ENCODE peak calls at places on chromosome 6, in ten cellular contexts. K is pancreas, R is breast epithelium, S is mammary epithelial cell, X is tibial artery, I is brain microvascular endothelial cell, U is astrocyte, F is Panc1, H is body of pancreas, O is cardiac muscle cell. M is an unnamed sample.

GRCh38 chr6:48486876-48487275 is 375.9 kb upstream of the PTCHD4 start:
- DNase-seq in I (no peak), R (no peak), O (no peak), S (no peak), U (no peak), F (no peak), X (no peak), H (no peak), K (no peak), M (no peak)

GRCh38 chr6:108762394-108762793 is 85.8 kb upstream of the ARMC2 start:
- DNase-seq in O (no peak), H (no peak), K (peak; percentile 27), S (no peak), U (no peak), X (no peak), F (no peak), I (no peak), R (no peak), M (no peak)

GRCh38 chr6:89690944-89691324 is 52.4 kb upstream of the LYRM2 start:
- DNase-seq in F (no peak), U (no peak), K (no peak), I (no peak), S (no peak), O (no peak), R (no peak), X (no peak), H (no peak), M (no peak)

GRCh38 chr6:71194730-71195129 is 93.9 kb upstream of the OGFRL1 start:
- DNase-seq in H (no peak), X (no peak), F (no peak), K (no peak), U (peak; percentile 80), I (peak; percentile 4), O (peak; percentile 87), R (no peak), S (peak; percentile 5), M (no peak)

GRCh38 chr6:41156771-41157170 is 2.6 kb upstream of the TREML1 start:
- DNase-seq in I (no peak), H (no peak), X (no peak), R (no peak), F (no peak), O (no peak), S (no peak), K (no peak), U (no peak), M (no peak)

GRCh38 chr6:107965746-107966145 is 7.7 kb upstream of the SEC63 start:
- DNase-seq in S (peak; percentile 92), X (no peak), U (peak; percentile 23), O (peak; percentile 30), H (no peak), F (no peak), K (no peak), I (no peak), R (no peak), M (no peak)

GRCh38 chr6:142881290-142881689 is 63.7 kb downstream of the HIVEP2 start:
- DNase-seq in O (no peak), R (no peak), F (no peak), U (no peak), I (no peak), H (no peak), S (no peak), K (no peak), X (no peak), M (no peak)

GRCh38 chr6:75934643-75935472 is 137.6 kb downstream of the IMPG1 start:
- DNase-seq in F (peak; percentile 33), R (no peak), S (peak; percentile 57), U (peak; percentile 66), H (peak; percentile 63), K (peak; percentile 44), I (peak; percentile 73), O (peak; percentile 86), X (peak; percentile 21), M (no peak)

GRCh38 chr6:153790048-153790447 is 249.0 kb upstream of the OPRM1 start:
- DNase-seq in R (no peak), K (no peak), X (no peak), I (peak; percentile 97), S (peak; percentile 50), H (peak; percentile 11), U (peak; percentile 86), F (peak; percentile 42), O (peak; percentile 92), M (no peak)

GRCh38 chr6:28474441-28475219 is 31.3 kb upstream of the ZSCAN23 start:
- DNase-seq in H (no peak), R (no peak), K (no peak), S (peak; percentile 82), I (peak; percentile 85), F (peak; percentile 92), U (peak; percentile 76), X (no peak), O (peak; percentile 85), M (no peak)

GRCh38 chr6:9783567-9783966 is 631.3 kb downstream of the TFAP2A start:
- DNase-seq in U (no peak), F (no peak), K (peak; percentile 13), I (no peak), S (no peak), O (peak; percentile 51), R (no peak), X (no peak), H (no peak), M (no peak)

GRCh38 chr6:116676021-116676420 is 5.0 kb upstream of the KPNA5 start:
- DNase-seq in O (peak; percentile 52), S (no peak), H (no peak), U (no peak), X (no peak), R (no peak), I (no peak), F (no peak), K (no peak), M (no peak)

GRCh38 chr6:96939019-96939805 is 14.7 kb downstream of the KLHL32 start:
- DNase-seq in I (peak; percentile 71), S (peak; percentile 67), K (no peak), F (peak; percentile 39), R (no peak), O (peak; percentile 54), X (no peak), U (peak; percentile 57), H (no peak), M (no peak)

DNA sequence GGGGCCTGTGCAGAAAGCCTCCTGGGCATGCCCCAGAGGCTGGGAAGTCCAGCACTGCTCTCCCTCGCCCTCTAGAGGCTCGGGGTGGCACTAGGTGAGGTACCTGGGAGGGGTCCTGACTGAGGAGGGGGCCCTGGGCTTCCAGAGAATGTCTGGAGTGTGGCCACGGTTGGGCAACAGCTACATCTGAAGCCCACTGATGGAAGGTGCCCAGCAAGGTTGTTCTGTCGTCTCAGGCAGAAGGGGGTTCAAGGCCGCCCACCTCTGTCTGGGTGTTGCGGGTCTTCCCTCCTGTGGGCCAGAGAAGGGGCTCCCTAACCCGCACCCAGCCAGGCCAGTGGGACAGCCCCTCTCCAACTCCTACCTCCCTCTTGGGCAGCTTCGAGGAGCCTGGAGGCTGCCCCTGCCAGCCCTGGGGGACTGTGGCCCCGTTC is 11.4 kb upstream of the VEGFA start:
- DNase-seq in R (no peak), H (peak; percentile 26), X (no peak), S (no peak), U (no peak), F (no peak), O (no peak), I (no peak), K (no peak), M (no peak)
- TF ChIP-seq CTCF in R (peak; percentile 39), H (peak; percentile 49), X (peak; percentile 61), S (peak; percentile 27), U (peak; percentile 12), F (peak; percentile 85), O (peak; percentile 72), I (peak; percentile 85), K (peak; percentile 42), M (peak; percentile 62)

GRCh38 chr6:159201336-159201735 is 32.1 kb downstream of the FNDC1 start:
- DNase-seq in H (no peak), K (no peak), I (no peak), O (no peak), R (no peak), F (no peak), U (no peak), X (no peak), S (no peak), M (no peak)
- H3K27ac ChIP-seq in H (no peak overlapping the region), K (no peak overlapping the region), I (no peak overlapping the region), O (no peak overlapping the region), R (no peak overlapping the region), F (no peak overlapping the region), U (no peak overlapping the region), X (no peak overlapping the region), S (no peak overlapping the region), M (no peak overlapping the region)

DNA sequence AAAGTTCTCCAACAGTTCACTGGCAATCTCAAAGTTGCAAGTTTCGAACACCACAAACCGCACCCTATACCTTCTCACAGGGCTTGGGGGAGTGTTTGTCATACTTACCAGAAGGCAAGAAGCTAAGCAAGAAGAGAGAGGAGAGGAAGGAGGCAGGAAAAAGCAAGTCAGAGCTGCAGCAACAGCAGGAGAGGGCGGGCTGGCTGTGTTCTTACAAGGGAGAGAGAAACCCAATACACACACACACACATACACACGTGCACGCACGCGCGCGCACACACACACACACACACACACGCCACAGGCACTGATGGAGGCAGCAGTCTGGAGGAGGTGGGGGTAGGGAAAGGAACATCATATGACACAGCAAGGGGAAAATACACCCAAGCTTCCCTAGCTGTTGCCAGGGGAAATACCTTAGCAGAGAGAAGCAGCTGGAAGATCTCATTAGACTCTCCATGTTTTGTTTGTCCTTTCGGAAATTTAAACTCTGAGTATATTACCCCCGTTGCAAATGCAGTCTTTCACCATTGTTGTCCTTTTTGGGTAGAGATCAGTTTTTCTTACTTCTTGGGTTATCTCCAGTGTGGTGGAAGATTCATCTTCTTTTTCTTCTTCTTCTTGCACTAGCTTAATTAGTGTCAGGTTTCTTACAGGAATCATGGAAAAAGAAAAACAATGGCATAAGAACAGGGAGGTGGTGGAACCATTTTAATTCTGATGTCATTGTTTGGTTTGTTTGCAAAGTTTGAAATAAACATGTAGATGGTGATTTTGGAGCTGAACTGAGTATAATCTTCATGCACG is at the start of gene TXLNB:
- DNase-seq in X (peak; percentile 83), I (peak; percentile 60), H (peak; percentile 27), O (peak; percentile 93), F (no peak), K (peak; percentile 53), S (peak; percentile 81), R (peak; percentile 57), U (peak; percentile 85), M (peak; percentile 79)
- H3K4me3 ChIP-seq in X (no peak within 1 kb of the TSS), I (no peak within 1 kb of the TSS), H (no peak within 1 kb of the TSS), O (peak within 1 kb of the TSS; percentile 8), F (no peak within 1 kb of the TSS), K (no peak within 1 kb of the TSS), S (no peak within 1 kb of the TSS), R (peak within 1 kb of the TSS; percentile 17), U (no peak within 1 kb of the TSS), M (peak within 1 kb of the TSS; percentile 2)

GRCh38 chr6:52132326-52132725 is 44.9 kb upstream of the PKHD1 start:
- DNase-seq in K (no peak), X (no peak), O (no peak), R (no peak), I (no peak), H (no peak), F (no peak), U (no peak), S (no peak), M (no peak)
- TF ChIP-seq CTCF in K (no peak), X (no peak), O (no peak), R (no peak), I (no peak), H (no peak), F (no peak), U (no peak), S (no peak), M (no peak)

GRCh38 chr6:6820688-6821238 is 232.2 kb downstream of the LY86 start:
- DNase-seq in S (peak; percentile 96), I (no peak), R (peak; percentile 78), X (no peak), F (no peak), U (no peak), H (peak; percentile 77), K (peak; percentile 52), O (no peak), M (no peak)
- H3K27ac ChIP-seq in S (peak overlapping the region; percentile 66), I (no peak overlapping the region), R (peak overlapping the region; percentile 73), X (no peak overlapping the region), F (no peak overlapping the region), U (no peak overlapping the region), H (peak overlapping the region; percentile 8), K (peak overlapping the region; percentile 65), O (no peak overlapping the region), M (no peak overlapping the region)

M was measured in upper lobe of right lung.